ENCODE peak calls at places on chromosomes 1 and 21, in seven cellular contexts. One of them, this sample, is unnamed.

GRCh38 chr1:95230768-95231191 is 3.2 kb upstream of the RWDD3 start:
- DNase-seq in right lobe of liver: no peak
- DNase-seq in SJSA1: no peak
- DNase-seq in thoracic aorta: no peak
- DNase-seq in GM23338: no peak
- DNase-seq in IMR-90: no peak
- DNase-seq in keratinocyte: no peak
- DNase-seq in this sample: no peak

GRCh38 chr21:15826147-15826780 is 96.5 kb downstream of the USP25 start:
- DNase-seq in right lobe of liver: no peak
- DNase-seq in SJSA1: no peak
- DNase-seq in thoracic aorta: no peak
- DNase-seq in GM23338: peak
- DNase-seq in IMR-90: peak
- DNase-seq in keratinocyte: no peak
- DNase-seq in this sample: peak

GRCh38 chr1:53731779-53732305 is 7.1 kb downstream of the GLIS1 start:
- DNase-seq in right lobe of liver: no peak
- DNase-seq in SJSA1: no peak
- DNase-seq in thoracic aorta: no peak
- DNase-seq in GM23338: no peak
- DNase-seq in IMR-90: peak
- DNase-seq in keratinocyte: no peak
- DNase-seq in this sample: no peak

GRCh38 chr1:58720680-58721079 is 20.8 kb upstream of the MYSM1 start:
- DNase-seq in right lobe of liver: no peak
- DNase-seq in SJSA1: no peak
- DNase-seq in thoracic aorta: no peak
- DNase-seq in GM23338: no peak
- DNase-seq in IMR-90: peak
- DNase-seq in keratinocyte: no peak
- DNase-seq in this sample: no peak

GRCh38 chr1:214184992-214185391 is 96.0 kb upstream of the SMYD2 start:
- DNase-seq in right lobe of liver: no peak
- DNase-seq in SJSA1: no peak
- DNase-seq in thoracic aorta: no peak
- DNase-seq in GM23338: no peak
- DNase-seq in IMR-90: no peak
- DNase-seq in keratinocyte: no peak
- DNase-seq in this sample: no peak

GRCh38 chr1:155009221-155009711 is 6.7 kb downstream of the ZBTB7B start:
- DNase-seq in right lobe of liver: no peak
- DNase-seq in SJSA1: no peak
- DNase-seq in thoracic aorta: no peak
- DNase-seq in GM23338: no peak
- DNase-seq in IMR-90: no peak
- DNase-seq in keratinocyte: no peak
- DNase-seq in this sample: no peak

GRCh38 chr1:98792123-98792522 is 130.6 kb downstream of the SNX7 start:
- DNase-seq in right lobe of liver: no peak
- DNase-seq in SJSA1: no peak
- DNase-seq in thoracic aorta: no peak
- DNase-seq in GM23338: peak
- DNase-seq in IMR-90: peak
- DNase-seq in keratinocyte: no peak
- DNase-seq in this sample: no peak

GRCh38 chr1:160081261-160081936 is at the start of gene KCNJ9:
- DNase-seq in right lobe of liver: no peak
- DNase-seq in SJSA1: no peak
- DNase-seq in thoracic aorta: no peak
- DNase-seq in GM23338: peak
- DNase-seq in IMR-90: no peak
- DNase-seq in keratinocyte: no peak
- DNase-seq in this sample: no peak

GRCh38 chr1:173733912-173734311 is 19.1 kb downstream of the KLHL20 start:
- DNase-seq in right lobe of liver: no peak
- DNase-seq in SJSA1: no peak
- DNase-seq in thoracic aorta: no peak
- DNase-seq in GM23338: no peak
- DNase-seq in IMR-90: no peak
- DNase-seq in keratinocyte: no peak
- DNase-seq in this sample: no peak

GRCh38 chr21:16863541-16863940 is 649.3 kb upstream of the CXADR start:
- DNase-seq in right lobe of liver: no peak
- DNase-seq in SJSA1: no peak
- DNase-seq in thoracic aorta: no peak
- DNase-seq in GM23338: no peak
- DNase-seq in IMR-90: no peak
- DNase-seq in keratinocyte: no peak
- DNase-seq in this sample: peak

GRCh38 chr1:224252466-224252865 is 69.4 kb downstream of the DEGS1 start:
- DNase-seq in right lobe of liver: no peak
- DNase-seq in SJSA1: no peak
- DNase-seq in thoracic aorta: no peak
- DNase-seq in GM23338: no peak
- DNase-seq in IMR-90: no peak
- DNase-seq in keratinocyte: no peak
- DNase-seq in this sample: no peak

GRCh38 chr1:3902111-3902511 is 2.0 kb upstream of the C1orf174 start:
- DNase-seq in right lobe of liver: peak
- DNase-seq in SJSA1: no peak
- DNase-seq in thoracic aorta: no peak
- DNase-seq in GM23338: no peak
- DNase-seq in IMR-90: no peak
- DNase-seq in keratinocyte: no peak
- DNase-seq in this sample: no peak

GRCh38 chr1:3590145-3590768 is 21.1 kb downstream of the MEGF6 start:
- DNase-seq in right lobe of liver: no peak
- DNase-seq in SJSA1: no peak
- DNase-seq in thoracic aorta: no peak
- DNase-seq in GM23338: no peak
- DNase-seq in IMR-90: no peak
- DNase-seq in keratinocyte: no peak
- DNase-seq in this sample: no peak

GRCh38 chr1:28925350-28925891 is 11.1 kb downstream of the EPB41 start:
- DNase-seq in right lobe of liver: no peak
- DNase-seq in SJSA1: no peak
- DNase-seq in thoracic aorta: no peak
- DNase-seq in GM23338: no peak
- DNase-seq in IMR-90: no peak
- DNase-seq in keratinocyte: no peak
- DNase-seq in this sample: no peak
- H3K27ac ChIP-seq in right lobe of liver: no peak
- H3K27ac ChIP-seq in SJSA1: no peak
- H3K27ac ChIP-seq in thoracic aorta: no peak
- H3K27ac ChIP-seq in GM23338: no peak
- H3K27ac ChIP-seq in IMR-90: no peak
- H3K27ac ChIP-seq in keratinocyte: no peak
- H3K27ac ChIP-seq in this sample: no peak

GRCh38 chr1:14083277-14083676 is 383.3 kb downstream of the PRDM2 start:
- DNase-seq in right lobe of liver: no peak
- DNase-seq in SJSA1: no peak
- DNase-seq in thoracic aorta: no peak
- DNase-seq in GM23338: no peak
- DNase-seq in IMR-90: no peak
- DNase-seq in keratinocyte: no peak
- DNase-seq in this sample: no peak
- H3K4me3 ChIP-seq in right lobe of liver: no peak
- H3K4me3 ChIP-seq in SJSA1: no peak
- H3K4me3 ChIP-seq in thoracic aorta: no peak
- H3K4me3 ChIP-seq in GM23338: no peak
- H3K4me3 ChIP-seq in IMR-90: no peak
- H3K4me3 ChIP-seq in keratinocyte: no peak
- H3K4me3 ChIP-seq in this sample: no peak

DNA sequence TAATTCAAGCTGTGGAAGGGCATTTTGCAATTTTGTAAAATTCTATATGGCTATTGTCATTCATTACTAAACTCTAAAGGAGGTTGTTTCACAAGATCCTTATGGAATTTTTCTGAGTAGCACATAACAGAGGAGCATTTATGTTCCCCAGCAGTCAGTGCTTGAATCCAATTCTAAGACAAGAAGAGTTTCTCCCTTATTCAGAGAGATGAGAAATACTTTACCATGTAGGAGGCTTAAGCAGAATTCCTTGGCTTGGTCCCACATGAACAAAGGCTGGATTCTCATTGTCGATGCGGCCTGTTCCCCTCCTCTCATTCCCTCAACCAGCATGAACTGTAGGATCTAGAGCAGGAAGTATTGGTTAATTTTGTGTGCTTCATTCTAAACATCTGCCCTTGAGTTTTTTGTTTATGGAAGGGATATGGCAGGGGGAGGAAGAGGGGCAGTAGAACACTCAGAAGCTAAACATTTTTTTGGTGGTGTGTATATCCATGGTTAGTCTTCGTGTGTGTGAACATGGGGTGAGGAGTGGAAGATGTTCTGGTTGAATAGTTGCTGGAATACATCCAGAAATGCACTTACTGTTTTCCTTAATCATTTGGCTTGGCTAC is 74.3 kb downstream of the LAMC1 start:
- DNase-seq in right lobe of liver: no peak
- DNase-seq in SJSA1: no peak
- DNase-seq in thoracic aorta: no peak
- DNase-seq in GM23338: peak
- DNase-seq in IMR-90: peak
- DNase-seq in keratinocyte: no peak
- DNase-seq in this sample: no peak
- H3K27ac ChIP-seq in right lobe of liver: no peak
- H3K27ac ChIP-seq in SJSA1: no peak
- H3K27ac ChIP-seq in thoracic aorta: no peak
- H3K27ac ChIP-seq in GM23338: peak
- H3K27ac ChIP-seq in IMR-90: peak
- H3K27ac ChIP-seq in keratinocyte: no peak
- H3K27ac ChIP-seq in this sample: no peak

GRCh38 chr1:244234009-244234643 is 183.0 kb downstream of the ZBTB18 start:
- DNase-seq in right lobe of liver: no peak
- DNase-seq in SJSA1: no peak
- DNase-seq in thoracic aorta: no peak
- DNase-seq in GM23338: peak
- DNase-seq in IMR-90: no peak
- DNase-seq in keratinocyte: no peak
- DNase-seq in this sample: no peak

GRCh38 chr1:244231193-244231571 is 180.1 kb downstream of the ZBTB18 start:
- DNase-seq in right lobe of liver: no peak
- DNase-seq in SJSA1: no peak
- DNase-seq in thoracic aorta: no peak
- DNase-seq in GM23338: peak
- DNase-seq in IMR-90: no peak
- DNase-seq in keratinocyte: no peak
- DNase-seq in this sample: peak

GRCh38 chr1:244236101-244236500 is 185.0 kb downstream of the ZBTB18 start:
- DNase-seq in right lobe of liver: no peak
- DNase-seq in SJSA1: no peak
- DNase-seq in thoracic aorta: no peak
- DNase-seq in GM23338: no peak
- DNase-seq in IMR-90: peak
- DNase-seq in keratinocyte: no peak
- DNase-seq in this sample: no peak

GRCh38 chr1:244230470-244230869 is 179.4 kb downstream of the ZBTB18 start:
- DNase-seq in right lobe of liver: no peak
- DNase-seq in SJSA1: no peak
- DNase-seq in thoracic aorta: no peak
- DNase-seq in GM23338: no peak
- DNase-seq in IMR-90: no peak
- DNase-seq in keratinocyte: no peak
- DNase-seq in this sample: no peak

GRCh38 chr1:244231572-244232315 is 180.7 kb downstream of the ZBTB18 start:
- DNase-seq in right lobe of liver: no peak
- DNase-seq in SJSA1: no peak
- DNase-seq in thoracic aorta: no peak
- DNase-seq in GM23338: peak
- DNase-seq in IMR-90: peak
- DNase-seq in keratinocyte: no peak
- DNase-seq in this sample: peak
- H3K4me3 ChIP-seq in right lobe of liver: no peak
- H3K4me3 ChIP-seq in SJSA1: peak
- H3K4me3 ChIP-seq in thoracic aorta: peak
- H3K4me3 ChIP-seq in GM23338: no peak
- H3K4me3 ChIP-seq in IMR-90: no peak
- H3K4me3 ChIP-seq in keratinocyte: peak
- H3K4me3 ChIP-seq in this sample: peak

GRCh38 chr1:13513063-13513884 is 529 bp downstream of the LRRC38 start:
- DNase-seq in right lobe of liver: no peak
- DNase-seq in SJSA1: no peak
- DNase-seq in thoracic aorta: no peak
- DNase-seq in GM23338: peak
- DNase-seq in IMR-90: no peak
- DNase-seq in keratinocyte: no peak
- DNase-seq in this sample: no peak
- H3K27ac ChIP-seq in right lobe of liver: no peak
- H3K27ac ChIP-seq in SJSA1: no peak
- H3K27ac ChIP-seq in thoracic aorta: no peak
- H3K27ac ChIP-seq in GM23338: no peak
- H3K27ac ChIP-seq in IMR-90: no peak
- H3K27ac ChIP-seq in keratinocyte: no peak
- H3K27ac ChIP-seq in this sample: no peak

GRCh38 chr1:55252942-55253589 is 37.9 kb upstream of the USP24 start:
- DNase-seq in right lobe of liver: peak
- DNase-seq in SJSA1: no peak
- DNase-seq in thoracic aorta: no peak
- DNase-seq in GM23338: no peak
- DNase-seq in IMR-90: no peak
- DNase-seq in keratinocyte: no peak
- DNase-seq in this sample: peak
- H3K4me3 ChIP-seq in right lobe of liver: no peak
- H3K4me3 ChIP-seq in SJSA1: no peak
- H3K4me3 ChIP-seq in thoracic aorta: no peak
- H3K4me3 ChIP-seq in GM23338: no peak
- H3K4me3 ChIP-seq in IMR-90: no peak
- H3K4me3 ChIP-seq in keratinocyte: no peak
- H3K4me3 ChIP-seq in this sample: no peak

GRCh38 chr1:52633291-52633754 is 355 bp downstream of the SHISAL2A start:
- DNase-seq in right lobe of liver: no peak
- DNase-seq in SJSA1: no peak
- DNase-seq in thoracic aorta: no peak
- DNase-seq in GM23338: peak
- DNase-seq in IMR-90: no peak
- DNase-seq in keratinocyte: no peak
- DNase-seq in this sample: no peak
- H3K27ac ChIP-seq in right lobe of liver: no peak
- H3K27ac ChIP-seq in SJSA1: no peak
- H3K27ac ChIP-seq in thoracic aorta: no peak
- H3K27ac ChIP-seq in GM23338: no peak
- H3K27ac ChIP-seq in IMR-90: no peak
- H3K27ac ChIP-seq in keratinocyte: no peak
- H3K27ac ChIP-seq in this sample: no peak

DNA sequence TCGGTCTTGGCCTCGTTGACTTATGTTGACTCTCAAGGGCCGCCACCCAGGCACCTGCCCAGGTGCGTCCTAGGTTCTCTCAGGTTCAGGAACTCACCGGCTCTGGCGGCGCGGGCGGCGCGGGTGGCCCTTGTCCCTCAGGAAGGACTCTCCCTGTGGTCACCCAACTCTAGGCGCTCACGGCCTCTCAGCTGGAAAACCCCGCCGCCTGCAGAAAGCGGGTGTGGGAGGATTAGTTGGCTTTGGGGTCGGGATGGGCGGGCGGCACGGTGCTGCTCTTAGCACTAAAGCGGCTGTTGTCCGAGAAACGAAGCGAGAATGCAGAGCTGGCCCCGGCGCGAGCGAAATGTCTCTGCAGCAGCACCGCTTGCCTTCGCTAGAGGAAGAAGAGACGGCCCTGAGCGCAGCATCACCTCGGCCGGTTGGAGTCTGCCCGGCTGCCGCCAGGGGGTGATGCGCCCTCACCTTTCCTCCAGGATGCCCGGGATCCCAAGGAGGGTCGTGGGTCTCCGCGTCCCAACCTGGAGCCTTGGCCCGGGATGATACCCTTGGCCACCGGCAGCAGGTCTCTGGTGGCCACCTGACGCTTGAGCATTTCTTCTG is 8.1 kb upstream of the TADA1 start:
- DNase-seq in right lobe of liver: peak
- DNase-seq in SJSA1: no peak
- DNase-seq in thoracic aorta: no peak
- DNase-seq in GM23338: peak
- DNase-seq in IMR-90: peak
- DNase-seq in keratinocyte: no peak
- DNase-seq in this sample: no peak
- H3K4me3 ChIP-seq in right lobe of liver: no peak
- H3K4me3 ChIP-seq in SJSA1: no peak
- H3K4me3 ChIP-seq in thoracic aorta: peak
- H3K4me3 ChIP-seq in GM23338: peak
- H3K4me3 ChIP-seq in IMR-90: no peak
- H3K4me3 ChIP-seq in keratinocyte: no peak
- H3K4me3 ChIP-seq in this sample: no peak